ENCODE peak calls at places on chromosomes 3 and 15, in four cellular contexts. L is H9, A is fibroblast of villous mesenchyme, Y is HFF-Myc. J is an unnamed sample.

GRCh38 chr3:142445816-142446254 is 2.0 kb downstream of the XRN1 start:
- DNase-seq in L (no peak), Y (no peak), A (peak; percentile 71), J (peak; percentile 46)

GRCh38 chr3:110608566-110608965 is 463.1 kb upstream of the NECTIN3 start:
- DNase-seq in Y (no peak), L (no peak), A (no peak), J (no peak)

GRCh38 chr3:156519758-156520162 is 35.2 kb downstream of the SSR3 start:
- DNase-seq in Y (no peak), L (no peak), A (no peak), J (no peak)

GRCh38 chr15:61750271-61751084 is 309.8 kb downstream of the VPS13C start:
- DNase-seq in Y (no peak), L (no peak), A (no peak), J (no peak)

GRCh38 chr3:175818811-175819464 is 959.8 kb downstream of the NAALADL2 start:
- DNase-seq in A (no peak), Y (no peak), L (no peak), J (peak; percentile 7)

GRCh38 chr15:94677202-94677790 is 445.9 kb downstream of the MCTP2 start:
- DNase-seq in Y (no peak), L (no peak), A (no peak), J (no peak)

GRCh38 chr15:73965730-73966103 is 26.4 kb downstream of the STOML1 start:
- DNase-seq in A (peak; percentile 70), L (no peak), Y (no peak), J (peak; percentile 38)

GRCh38 chr3:124885466-124886167 is 1.5 kb downstream of the ITGB5 start:
- DNase-seq in Y (no peak), A (peak; percentile 58), L (peak; percentile 51), J (no peak)

GRCh38 chr15:99105516-99106341 is 849 bp downstream of the SYNM start:
- DNase-seq in Y (no peak), A (peak; percentile 69), L (peak; percentile 73), J (peak; percentile 37)

GRCh38 chr3:47414666-47415587 is 34.1 kb downstream of the PTPN23 start:
- DNase-seq in Y (no peak), L (no peak), A (no peak), J (no peak)

GRCh38 chr3:37540786-37541185 is 320.9 kb upstream of the CTDSPL start:
- DNase-seq in L (no peak), A (no peak), Y (no peak), J (no peak)

GRCh38 chr3:114745322-114746240 is 401.5 kb downstream of the ZBTB20 start:
- DNase-seq in Y (peak; percentile 37), A (peak; percentile 74), L (no peak), J (no peak)

GRCh38 chr3:112197131-112197530 is 64.1 kb upstream of the GCSAM start:
- DNase-seq in L (no peak), A (no peak), Y (no peak), J (no peak)

GRCh38 chr3:112200317-112200666 is 67.2 kb upstream of the GCSAM start:
- DNase-seq in A (no peak), Y (no peak), L (no peak), J (no peak)

DNA sequence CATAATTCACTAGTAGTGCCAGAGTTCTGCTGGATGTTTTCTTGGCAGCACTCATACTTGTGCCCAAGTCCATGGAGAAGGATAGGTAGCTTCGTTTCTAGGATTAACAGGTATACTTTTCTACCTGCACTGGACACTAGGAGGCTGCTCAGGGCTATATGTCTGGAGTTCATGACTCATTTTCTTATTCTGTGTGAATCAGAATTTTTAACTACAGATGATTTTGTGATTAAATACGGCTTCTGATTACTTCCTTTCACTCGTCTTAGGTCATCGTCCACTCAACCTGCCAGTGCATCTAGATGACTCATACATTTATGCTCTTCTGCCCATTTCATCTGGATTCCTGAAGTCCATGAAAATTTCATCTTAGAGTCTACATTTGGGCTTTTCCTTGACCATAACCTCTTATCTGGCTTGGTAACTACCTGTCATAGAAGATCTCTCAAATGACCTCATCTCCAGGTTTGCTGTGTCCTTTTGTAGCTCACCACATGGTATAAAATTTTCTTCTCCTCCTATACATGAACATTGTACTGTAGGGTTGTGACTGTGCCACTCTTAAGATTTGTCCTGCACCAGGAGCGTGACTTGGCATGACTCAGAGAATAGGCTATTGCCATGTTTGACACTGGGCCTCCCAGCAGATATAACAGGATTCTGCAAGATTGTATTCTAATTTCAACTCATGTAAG is 66.7 kb upstream of the GCSAM start:
- DNase-seq in Y (peak; percentile 5), A (no peak), L (no peak), J (no peak)
- TF ChIP-seq CTCF in Y (no peak), A (no peak), L (no peak), J (no peak)

DNA sequence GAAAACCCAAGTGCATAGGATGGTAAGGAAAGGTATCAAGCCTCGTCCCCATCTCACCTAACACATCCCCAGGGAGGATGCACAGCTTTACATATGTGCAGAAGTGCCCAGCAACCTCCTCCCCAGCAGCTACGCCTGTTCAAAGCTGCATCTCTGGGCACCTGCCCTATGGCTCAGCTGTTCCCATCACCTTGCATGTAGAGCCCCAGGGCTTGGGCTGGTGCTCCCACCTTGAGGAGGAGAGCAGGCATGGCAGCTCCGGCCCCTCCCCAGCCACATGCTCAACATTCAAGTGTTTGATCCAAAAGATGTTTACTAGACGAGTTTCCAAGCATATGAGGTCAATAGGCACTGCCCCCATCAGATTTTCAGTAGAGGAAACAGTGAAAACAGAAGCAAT is 173.5 kb downstream of the ATP10A start:
- DNase-seq in A (no peak), Y (no peak), L (peak; percentile 61), J (no peak)
- TF ChIP-seq CTCF in A (no peak), Y (no peak), L (peak; percentile 70), J (no peak)

GRCh38 chr15:80204231-80204630 is 47.8 kb downstream of the CTXND1 start:
- DNase-seq in L (no peak), Y (no peak), A (no peak), J (no peak)

GRCh38 chr15:80201256-80202015 is 48.6 kb downstream of the FAH start:
- DNase-seq in Y (no peak), A (no peak), L (no peak), J (no peak)

GRCh38 chr15:80202016-80202315 is 49.2 kb downstream of the FAH start:
- DNase-seq in A (no peak), Y (no peak), L (no peak), J (no peak)

GRCh38 chr15:80202641-80203360 is 49.2 kb downstream of the CTXND1 start:
- DNase-seq in L (no peak), A (no peak), Y (no peak), J (no peak)

DNA sequence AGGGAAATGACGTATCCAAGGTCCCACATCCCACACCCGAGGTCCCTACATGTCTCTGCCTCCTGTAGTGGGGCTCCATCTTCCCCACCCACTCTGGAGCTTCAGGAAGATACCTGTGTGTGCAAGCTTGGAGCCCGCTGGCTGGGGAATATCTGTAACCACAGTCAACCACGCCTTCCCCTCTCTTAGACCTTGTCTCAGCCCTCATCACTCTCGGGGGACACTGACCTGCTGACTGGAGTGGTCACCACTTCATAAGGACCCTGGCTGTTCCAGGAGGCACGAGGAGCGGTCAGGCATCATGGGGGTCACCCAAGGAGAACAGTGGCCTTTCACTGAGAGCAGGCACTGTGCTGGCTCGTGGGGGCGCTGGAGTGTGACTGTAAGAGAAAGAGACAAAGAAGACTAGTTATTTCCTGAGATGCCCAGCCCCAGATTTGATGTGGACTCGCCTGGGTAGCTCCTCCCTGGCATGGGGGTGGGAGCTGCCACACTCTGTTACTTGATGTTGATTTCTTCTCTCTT is 48.6 kb downstream of the CTXND1 start:
- DNase-seq in Y (no peak), A (no peak), L (peak; percentile 49), J (no peak)
- TF ChIP-seq CTCF in Y (no peak), A (no peak), L (peak; percentile 33), J (no peak)

GRCh38 chr3:138093721-138094120 is 21.7 kb downstream of the DZIP1L start:
- DNase-seq in A (no peak), Y (no peak), L (no peak), J (no peak)

GRCh38 chr3:138092023-138092422 is 23.4 kb downstream of the DZIP1L start:
- DNase-seq in L (no peak), A (peak; percentile 18), Y (no peak), J (no peak)

GRCh38 chr3:138099417-138099816 is 16.0 kb downstream of the DZIP1L start:
- DNase-seq in A (no peak), L (no peak), Y (no peak), J (no peak)

GRCh38 chr3:138097192-138097829 is 18.1 kb downstream of the DZIP1L start:
- DNase-seq in A (no peak), Y (no peak), L (peak; percentile 61), J (peak; percentile 11)
- TF ChIP-seq CTCF in A (peak; percentile 48), Y (peak; percentile 53), L (peak; percentile 71), J (peak; percentile 54)

GRCh38 chr15:40915106-40915661 is 14.0 kb upstream of the DLL4 start:
- DNase-seq in A (no peak), L (no peak), Y (no peak), J (no peak)

GRCh38 chr15:40912478-40912877 is 16.7 kb upstream of the DLL4 start:
- DNase-seq in Y (no peak), L (no peak), A (no peak), J (no peak)

GRCh38 chr15:40915679-40916078 is 13.5 kb upstream of the DLL4 start:
- DNase-seq in Y (no peak), A (no peak), L (no peak), J (no peak)

GRCh38 chr15:40914013-40914412 is 15.1 kb upstream of the DLL4 start:
- DNase-seq in A (no peak), L (no peak), Y (no peak), J (no peak)

DNA sequence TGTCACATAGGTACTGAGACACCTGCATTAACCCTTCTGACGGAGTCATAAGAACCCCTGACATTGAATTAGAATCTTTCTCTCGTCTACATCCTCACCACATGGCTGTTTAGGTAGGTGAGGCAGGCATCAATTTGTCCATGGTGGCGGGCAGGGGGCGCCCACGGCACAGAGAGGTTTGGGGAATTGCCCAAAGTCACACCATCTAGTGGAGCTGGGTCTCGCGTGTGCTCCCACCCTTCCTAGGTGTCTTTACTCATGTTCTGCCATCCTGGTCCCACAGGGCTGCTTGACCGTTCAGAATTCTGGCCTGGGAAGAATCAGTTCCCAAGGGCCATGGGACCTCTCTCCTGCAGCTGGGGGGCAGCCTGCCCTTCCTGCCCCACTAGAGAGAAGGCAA is 14.7 kb upstream of the DLL4 start:
- DNase-seq in Y (no peak), L (peak; percentile 65), A (no peak), J (no peak)
- TF ChIP-seq CTCF in Y (no peak), L (peak; percentile 66), A (no peak), J (no peak)

DNA sequence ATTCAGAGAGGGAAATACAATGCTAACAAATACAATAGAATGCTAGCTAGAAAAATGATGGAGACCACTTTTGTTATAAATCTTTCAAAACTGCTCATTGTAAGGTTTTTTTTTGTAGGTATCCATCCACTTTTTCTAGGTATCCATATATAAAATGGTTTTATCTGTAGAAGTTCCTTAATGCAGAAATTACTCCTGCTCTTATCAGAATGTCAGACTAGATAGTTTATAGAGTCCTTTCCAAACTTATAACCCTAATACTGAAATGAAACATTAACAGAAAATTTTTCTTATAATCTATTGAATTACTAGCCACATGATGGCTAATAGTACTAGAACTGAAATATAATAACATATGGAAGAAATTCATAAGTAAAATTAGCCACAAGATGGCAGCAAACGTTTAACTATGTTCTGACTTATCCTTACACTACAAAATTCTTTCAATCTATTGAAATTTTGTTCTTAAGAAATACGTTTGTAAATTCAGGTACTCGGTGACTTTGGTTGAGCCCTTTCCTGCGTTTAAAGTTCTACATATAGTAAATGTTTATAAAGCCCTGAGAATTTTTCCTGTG is 58.5 kb downstream of the ECT2 start:
- DNase-seq in Y (peak; percentile 12), L (no peak), A (peak; percentile 65), J (peak; percentile 34)
- TF ChIP-seq CTCF in Y (peak; percentile 15), L (peak; percentile 57), A (peak; percentile 32), J (no peak)

GRCh38 chr3:101638262-101638745 is 38.6 kb downstream of the ZBTB11 start:
- DNase-seq in L (peak; percentile 53), Y (no peak), A (peak; percentile 13), J (peak; percentile 15)
- TF ChIP-seq CTCF in L (peak; percentile 26), Y (no peak), A (no peak), J (no peak)

GRCh38 chr3:172132721-172133311 is 93.4 kb downstream of the FNDC3B start:
- DNase-seq in Y (no peak), A (no peak), L (no peak), J (no peak)
- TF ChIP-seq CTCF in Y (no peak), A (no peak), L (no peak), J (no peak)

J was measured in NB4.